ENCODE peak calls at places on chromosomes 7 and 10, in six cellular contexts. Y, M, Z, U, E and P are unnamed samples.
A peak's percentile ranks its signal among the peaks of the same experiment; 100 is the strongest.

GRCh38 chr10:72756674-72757385 is 64.9 kb downstream of the MCU start:
- DNase-seq in M (no peak), Z (no peak), E (no peak), U (no peak), Y (no peak), P (no peak)

GRCh38 chr10:17368708-17369272 is 85.6 kb downstream of the ST8SIA6 start:
- DNase-seq in Z (peak; percentile 26), Y (peak; percentile 24), E (no peak), M (no peak), U (no peak), P (no peak)

GRCh38 chr7:84637568-84638338 is 443.2 kb upstream of the SEMA3A start:
- DNase-seq in U (no peak), Y (no peak), M (no peak), Z (peak; percentile 88), E (no peak), P (no peak)

GRCh38 chr7:122199171-122199570 is 55.1 kb upstream of the AASS start:
- DNase-seq in Y (no peak), M (no peak), E (no peak), U (no peak), Z (peak; percentile 5), P (no peak)

GRCh38 chr7:139203992-139204391 is 27.0 kb upstream of the UBN2 start:
- DNase-seq in Y (no peak), M (no peak), E (no peak), Z (no peak), U (no peak), P (no peak)

GRCh38 chr10:69248117-69248730 is 28.1 kb downstream of the HKDC1 start:
- DNase-seq in Y (no peak), E (no peak), M (no peak), Z (no peak), U (peak; percentile 47), P (no peak)

GRCh38 chr10:43206391-43207235 is 60.3 kb downstream of the RASGEF1A start:
- DNase-seq in Z (no peak), U (peak; percentile 71), E (peak; percentile 34), Y (no peak), M (peak; percentile 27), P (peak; percentile 46)

GRCh38 chr10:124886195-124886594 is 55.7 kb upstream of the ZRANB1 start:
- DNase-seq in Y (no peak), E (no peak), U (no peak), M (no peak), Z (no peak), P (no peak)

DNA sequence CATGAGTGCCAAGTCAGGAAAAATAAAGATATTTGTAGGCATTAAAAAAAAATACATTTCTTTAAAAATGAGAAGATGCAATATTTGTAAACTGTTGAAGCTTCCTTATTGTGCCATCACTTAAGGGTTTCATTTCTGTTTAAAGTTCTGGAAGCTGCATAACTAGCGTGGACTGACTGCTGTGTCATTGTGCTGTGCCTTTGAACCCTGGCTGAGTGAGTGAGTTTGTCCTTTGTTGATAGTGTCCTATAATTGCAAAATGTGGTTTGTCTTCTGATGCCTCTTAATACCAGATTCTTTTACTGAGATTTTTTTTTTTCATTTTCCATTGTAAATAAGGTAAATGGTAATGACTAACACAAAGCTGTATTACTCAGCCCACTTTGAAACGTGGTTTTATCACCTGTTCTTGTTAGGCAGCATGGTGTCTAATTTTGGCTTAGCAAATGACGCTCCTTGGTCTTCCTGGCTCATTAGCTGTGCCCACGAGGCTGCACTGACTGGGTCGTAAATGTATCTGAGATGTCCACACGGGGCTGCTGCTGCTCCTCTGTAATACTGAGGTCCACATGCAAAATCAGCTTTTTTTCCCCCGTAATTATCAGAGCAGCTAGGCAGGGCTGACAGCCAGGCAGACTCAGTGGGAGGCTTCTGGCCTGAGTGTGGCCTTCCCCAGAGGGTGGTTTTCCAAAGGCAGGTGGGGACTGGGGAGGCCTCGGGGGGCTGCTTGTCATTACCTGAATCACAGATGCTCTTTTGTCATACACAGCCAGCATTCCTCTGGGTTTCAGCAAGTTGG is 14.8 kb downstream of the ZSCAN25 start:
- DNase-seq in Z (peak; percentile 22), Y (no peak), M (peak; percentile 78), U (no peak), E (no peak), P (no peak)
- TF ChIP-seq CTCF in Z (peak; percentile 52), Y (peak; percentile 21), M (peak; percentile 59), U (no peak), E (peak; percentile 12), P (peak; percentile 59)

GRCh38 chr10:82358486-82359097 is 483.6 kb downstream of the NRG3 start:
- DNase-seq in Z (no peak), M (no peak), U (no peak), Y (no peak), E (no peak), P (no peak)
- H3K27ac ChIP-seq in Z (no peak overlapping the region), M (no peak overlapping the region), U (no peak overlapping the region), Y (no peak overlapping the region), E (no peak overlapping the region), P (no peak overlapping the region)

GRCh38 chr10:117135480-117136140 is 2.5 kb downstream of the VAX1 start:
- DNase-seq in M (no peak), U (no peak), Y (no peak), E (no peak), Z (no peak), P (no peak)

GRCh38 chr10:117138838-117139580 is 939 bp upstream of the VAX1 start:
- DNase-seq in Z (peak; percentile 4), M (no peak), U (no peak), Y (no peak), E (no peak), P (no peak)

GRCh38 chr10:117136391-117136975 is 1.6 kb downstream of the VAX1 start:
- DNase-seq in Z (no peak), U (no peak), E (no peak), Y (no peak), M (no peak), P (no peak)

GRCh38 chr10:117137911-117138642 is at the start of gene VAX1:
- DNase-seq in E (no peak), U (no peak), Y (no peak), M (no peak), Z (peak; percentile 30), P (no peak)

GRCh38 chr10:117137031-117137910 is 799 bp downstream of the VAX1 start:
- DNase-seq in M (no peak), E (no peak), Z (peak; percentile 51), Y (no peak), U (no peak), P (no peak)
- H3K4me3 ChIP-seq in M (peak overlapping the region; percentile 56), E (peak overlapping the region; percentile 33), Z (peak overlapping the region; percentile 75), Y (peak overlapping the region; percentile 13), U (peak overlapping the region; percentile 68), P (peak overlapping the region; percentile 19)

GRCh38 chr7:46129831-46130230 is 208.8 kb upstream of the IGFBP3 start:
- DNase-seq in Y (no peak), E (no peak), Z (no peak), U (no peak), M (no peak), P (no peak)
- TF ChIP-seq CTCF in Y (peak; percentile 55), E (no peak), Z (peak; percentile 33), U (no peak), M (no peak), P (peak; percentile 52)

GRCh38 chr7:887488-887820 is 11.1 kb downstream of the GET4 start:
- DNase-seq in E (peak; percentile 38), Z (no peak), Y (no peak), M (peak; percentile 40), U (no peak), P (peak; percentile 43)
- H3K27ac ChIP-seq in E (no peak overlapping the region), Z (no peak overlapping the region), Y (no peak overlapping the region), M (no peak overlapping the region), U (no peak overlapping the region), P (no peak overlapping the region)

GRCh38 chr10:130022071-130022470 is 58.0 kb upstream of the EBF3 start:
- DNase-seq in E (no peak), Y (no peak), M (no peak), U (peak; percentile 49), Z (no peak), P (no peak)
- H3K4me3 ChIP-seq in E (no peak overlapping the region), Y (no peak overlapping the region), M (no peak overlapping the region), U (no peak overlapping the region), Z (no peak overlapping the region), P (no peak overlapping the region)